ENCODE peak calls at places on chromosome 6, in four cellular contexts. R, Z, S and O are unnamed samples.

GRCh38 chr6:33297956-33298772 is 578 bp downstream of the RGL2 start:
- DNase-seq in R (peak), Z (peak), S (peak), O (peak)

GRCh38 chr6:10210052-10210451 is 204.8 kb downstream of the TFAP2A start:
- DNase-seq in R (peak), Z (no peak), S (no peak), O (no peak)

GRCh38 chr6:82362868-82363267 is 749 bp upstream of the TPBG start:
- DNase-seq in R (peak), Z (no peak), S (no peak), O (no peak)

GRCh38 chr6:15588966-15589634 is 73.7 kb downstream of the DTNBP1 start:
- DNase-seq in R (peak), Z (no peak), S (no peak), O (no peak)

GRCh38 chr6:34015576-34015975 is 130.3 kb downstream of the GRM4 start:
- DNase-seq in R (peak), Z (no peak), S (no peak), O (no peak)

GRCh38 chr6:109486068-109486467 is 3.0 kb upstream of the ZBTB24 start:
- DNase-seq in R (no peak), Z (no peak), S (no peak), O (no peak)

GRCh38 chr6:97399208-97399607 is 116.2 kb upstream of the MMS22L start:
- DNase-seq in R (no peak), Z (no peak), S (no peak), O (no peak)

GRCh38 chr6:136643850-136644596 is 93.8 kb upstream of the MAP7 start:
- DNase-seq in R (peak), Z (no peak), S (peak), O (peak)

GRCh38 chr6:36317623-36318022 is 19.1 kb downstream of the BNIP5 start:
- DNase-seq in R (no peak), Z (no peak), S (no peak), O (no peak)

GRCh38 chr6:3326179-3326971 is 67.6 kb downstream of the PSMG4 start:
- DNase-seq in R (no peak), Z (no peak), S (no peak), O (no peak)

GRCh38 chr6:27138837-27139752 is 108.4 kb upstream of the PRSS16 start:
- DNase-seq in R (peak), Z (peak), S (peak), O (peak)

GRCh38 chr6:47780510-47781356 is 1.1 kb upstream of the OPN5 start:
- DNase-seq in R (peak), Z (no peak), S (no peak), O (peak)

GRCh38 chr6:36235309-36235708 is 34.6 kb upstream of the PNPLA1 start:
- DNase-seq in R (no peak), Z (no peak), S (no peak), O (no peak)

GRCh38 chr6:10407018-10407673 is 7.7 kb downstream of the TFAP2A start:
- DNase-seq in R (no peak), Z (no peak), S (no peak), O (no peak)

GRCh38 chr6:26224940-26225847 is 138.0 kb downstream of the HFE start:
- DNase-seq in R (peak), Z (no peak), S (no peak), O (no peak)

GRCh38 chr6:151059612-151060095 is 180.1 kb upstream of the AKAP12 start:
- DNase-seq in R (peak), Z (no peak), S (no peak), O (no peak)

GRCh38 chr6:44925100-44925739 is 402.9 kb upstream of the RUNX2 start:
- DNase-seq in R (peak), Z (no peak), S (no peak), O (peak)

GRCh38 chr6:151379933-151380847 is 11.2 kb downstream of the ZBTB2 start:
- DNase-seq in R (no peak), Z (no peak), S (no peak), O (peak)

GRCh38 chr6:36840471-36841461 is 1.5 kb upstream of the CPNE5 start:
- DNase-seq in R (peak), Z (no peak), S (peak), O (no peak)

GRCh38 chr6:166828397-166829002 is 127.8 kb downstream of the RNASET2 start:
- DNase-seq in R (no peak), Z (no peak), S (no peak), O (no peak)

GRCh38 chr6:20802596-20802995 is 268.3 kb downstream of the CDKAL1 start:
- DNase-seq in R (no peak), Z (no peak), S (no peak), O (no peak)

GRCh38 chr6:10409160-10409765 is 5.6 kb downstream of the TFAP2A start:
- DNase-seq in R (no peak), Z (no peak), S (no peak), O (no peak)

GRCh38 chr6:30818426-30818841 is 65.9 kb upstream of the DDR1 start:
- DNase-seq in R (peak), Z (no peak), S (no peak), O (no peak)

GRCh38 chr6:46876126-46876525 is 45.6 kb downstream of the ADGRF5 start:
- DNase-seq in R (peak), Z (no peak), S (peak), O (no peak)

GRCh38 chr6:34888874-34889555 is at the start of gene ANKS1A:
- DNase-seq in R (peak), Z (peak), S (peak), O (peak)

GRCh38 chr6:156438519-156438918 is 338.7 kb upstream of the ARID1B start:
- DNase-seq in R (no peak), Z (no peak), S (no peak), O (no peak)

GRCh38 chr6:160102956-160103824 is 18.4 kb upstream of the SLC22A1 start:
- DNase-seq in R (peak), Z (no peak), S (no peak), O (peak)
- TF ChIP-seq CTCF in R (peak), Z (peak), S (peak), O (peak)

GRCh38 chr6:107636486-107636885 is 146.6 kb downstream of the SOBP start:
- DNase-seq in R (no peak), Z (no peak), S (no peak), O (no peak)
- TF ChIP-seq CTCF in R (no peak), Z (no peak), S (no peak), O (no peak)

GRCh38 chr6:134170844-134171243 is 118.4 kb upstream of the SLC2A12 start:
- DNase-seq in R (peak), Z (no peak), S (no peak), O (no peak)
- TF ChIP-seq CTCF in R (peak), Z (no peak), S (no peak), O (no peak)

DNA sequence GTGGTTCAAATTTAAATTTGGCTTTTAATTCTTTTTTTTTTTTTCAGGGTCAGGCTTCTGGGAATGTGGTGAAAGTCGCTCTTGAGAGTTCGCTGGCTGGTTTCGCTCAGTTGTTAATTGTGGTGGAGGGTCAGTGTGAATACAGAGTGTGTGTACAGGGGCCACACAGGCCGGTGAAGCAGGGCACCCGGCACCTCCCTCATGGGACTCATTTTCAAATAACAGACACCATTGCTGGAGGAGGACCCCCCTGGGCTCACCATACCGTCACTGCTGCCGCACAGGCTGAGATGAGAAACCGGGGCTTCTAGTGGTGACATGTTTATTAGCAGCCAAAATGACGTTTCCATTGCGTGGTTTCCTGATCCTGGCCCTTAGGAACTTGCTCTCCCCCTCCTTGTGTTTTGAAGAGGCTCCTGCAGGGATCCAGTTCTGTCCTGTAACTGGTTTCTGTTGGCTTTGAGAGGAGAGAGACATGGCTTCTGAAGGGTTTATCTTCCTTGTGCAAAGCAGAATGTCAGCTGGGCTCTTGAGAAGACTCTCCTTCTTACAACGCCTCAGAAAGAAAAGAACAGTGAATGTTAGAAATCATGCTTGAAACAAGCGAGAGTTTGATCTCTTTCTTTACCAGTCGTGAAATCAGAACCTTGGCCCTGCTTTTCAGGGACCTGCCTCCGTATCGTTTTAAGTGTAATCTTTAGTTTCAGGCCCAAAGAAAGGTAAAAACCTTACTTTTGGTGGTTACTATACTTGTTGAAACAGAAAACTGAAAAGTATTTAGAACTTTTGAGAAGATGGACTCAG is 37.8 kb downstream of the DUSP22 start:
- DNase-seq in R (peak), Z (no peak), S (no peak), O (no peak)
- TF ChIP-seq CTCF in R (no peak), Z (no peak), S (no peak), O (no peak)

DNA sequence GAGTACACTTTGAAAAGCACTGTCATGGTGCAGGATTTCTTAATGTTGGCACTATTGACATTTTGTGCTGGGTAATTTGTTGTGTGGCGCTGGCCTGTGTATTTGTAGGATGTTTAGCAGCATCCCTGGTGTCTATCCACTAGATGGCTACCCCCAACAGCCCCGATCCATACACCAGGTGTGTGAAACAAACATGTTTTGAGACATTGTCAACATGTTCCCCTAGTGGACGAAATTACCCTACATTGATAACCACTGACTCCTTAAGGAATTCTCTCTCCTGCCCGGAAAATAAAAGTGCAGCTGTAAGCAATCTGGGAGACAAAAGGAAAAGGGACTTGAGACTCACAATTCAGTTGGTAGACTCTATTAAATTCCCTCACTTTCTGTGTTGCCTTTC is 52.6 kb upstream of the TMEM200A start:
- DNase-seq in R (no peak), Z (no peak), S (no peak), O (no peak)
- TF ChIP-seq CTCF in R (peak), Z (no peak), S (no peak), O (no peak)

GRCh38 chr6:88916615-88917198 is 46.7 kb downstream of the RNGTT start:
- DNase-seq in R (no peak), Z (no peak), S (no peak), O (no peak)

GRCh38 chr6:88920777-88921728 is 42.4 kb downstream of the RNGTT start:
- DNase-seq in R (peak), Z (no peak), S (no peak), O (no peak)

GRCh38 chr6:88921734-88922133 is 41.7 kb downstream of the RNGTT start:
- DNase-seq in R (no peak), Z (no peak), S (no peak), O (no peak)

GRCh38 chr6:88920088-88920487 is 43.3 kb downstream of the RNGTT start:
- DNase-seq in R (no peak), Z (no peak), S (no peak), O (no peak)

GRCh38 chr6:88919032-88919431 is 44.4 kb downstream of the RNGTT start:
- DNase-seq in R (peak), Z (no peak), S (no peak), O (no peak)
- TF ChIP-seq CTCF in R (peak), Z (no peak), S (no peak), O (no peak)

GRCh38 chr6:134330555-134330954 is 12.6 kb upstream of the SGK1 start:
- DNase-seq in R (no peak), Z (no peak), S (no peak), O (no peak)
- TF ChIP-seq CTCF in R (no peak), Z (no peak), S (no peak), O (no peak)

GRCh38 chr6:90846824-90847223 is 260.0 kb upstream of the MAP3K7 start:
- DNase-seq in R (no peak), Z (no peak), S (no peak), O (no peak)
- TF ChIP-seq CTCF in R (no peak), Z (no peak), S (no peak), O (no peak)

DNA sequence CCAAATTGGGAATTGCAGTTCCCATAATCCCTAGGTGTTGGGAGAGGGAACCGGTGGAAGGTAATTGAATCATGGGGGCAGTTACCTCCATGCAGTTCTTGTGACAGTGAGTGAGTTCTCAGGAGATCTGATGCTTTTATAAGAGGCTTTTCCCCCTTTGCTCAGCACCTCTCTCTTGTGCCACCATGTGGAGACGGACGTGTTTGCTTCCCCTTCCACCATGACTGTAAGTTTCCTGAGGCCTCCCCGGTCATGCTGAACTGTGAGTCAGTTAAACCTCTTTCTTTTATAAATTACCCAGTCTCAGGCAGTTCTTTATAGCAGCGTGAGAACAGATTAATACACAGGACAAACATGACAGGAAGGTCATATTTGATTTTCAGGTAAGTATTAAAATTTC is 25.3 kb upstream of the HECA start:
- DNase-seq in R (peak), Z (no peak), S (no peak), O (no peak)
- TF ChIP-seq CTCF in R (peak), Z (no peak), S (peak), O (peak)